ENCODE peak calls at places on chromosome X, in seven cellular contexts. H, B, A, W, Q, I and O are unnamed samples.
A peak's percentile ranks its signal among the peaks of the same experiment; 100 is the strongest.

GRCh38 chrX:95885074-95885473 is 799.6 kb upstream of the DIAPH2 start:
- DNase-seq in H (peak; percentile 5), B (no peak), A (no peak), W (no peak), Q (no peak), I (no peak), O (no peak)

GRCh38 chrX:106919932-106920452 is at the start of gene CLDN2:
- DNase-seq in H (no peak), B (no peak), A (no peak), W (no peak), Q (no peak), I (no peak), O (no peak)

GRCh38 chrX:149937881-149938426 is 337 bp downstream of the EOLA2 start:
- DNase-seq in H (no peak), B (peak; percentile 8), A (no peak), W (peak; percentile 10), Q (peak; percentile 0), I (no peak), O (no peak)

GRCh38 chrX:23902419-23902818 is 5.3 kb downstream of the APOO start:
- DNase-seq in H (peak; percentile 84), B (no peak), A (no peak), W (no peak), Q (peak; percentile 73), I (no peak), O (no peak)

GRCh38 chrX:56314334-56314733 is 82.2 kb downstream of the KLF8 start:
- DNase-seq in H (no peak), B (no peak), A (no peak), W (no peak), Q (no peak), I (no peak), O (no peak)

GRCh38 chrX:85994787-85995186 is 52.6 kb downstream of the CHM start:
- DNase-seq in H (no peak), B (no peak), A (no peak), W (no peak), Q (no peak), I (no peak), O (no peak)

GRCh38 chrX:130799393-130799792 is 103.6 kb downstream of the ENOX2 start:
- DNase-seq in H (peak; percentile 39), B (no peak), A (no peak), W (no peak), Q (peak; percentile 32), I (no peak), O (no peak)

GRCh38 chrX:38086451-38087215 is 80.3 kb downstream of the SYTL5 start:
- DNase-seq in H (no peak), B (no peak), A (no peak), W (no peak), Q (no peak), I (no peak), O (no peak)

GRCh38 chrX:21943460-21944135 is 3.1 kb downstream of the SMS start:
- DNase-seq in H (peak; percentile 83), B (no peak), A (no peak), W (no peak), Q (peak; percentile 92), I (peak; percentile 20), O (no peak)

GRCh38 chrX:119734897-119735339 is 23.5 kb upstream of the SOWAHD start:
- DNase-seq in H (no peak), B (no peak), A (no peak), W (no peak), Q (no peak), I (no peak), O (no peak)

GRCh38 chrX:24493740-24494543 is 28.9 kb downstream of the PDK3 start:
- DNase-seq in H (peak; percentile 50), B (no peak), A (no peak), W (no peak), Q (no peak), I (no peak), O (no peak)

GRCh38 chrX:9327747-9328145 is 137.1 kb upstream of the TBL1X start:
- DNase-seq in H (peak; percentile 89), B (no peak), A (no peak), W (no peak), Q (peak; percentile 90), I (peak; percentile 15), O (no peak)

GRCh38 chrX:115260330-115260729 is 26.4 kb upstream of the LRCH2 start:
- DNase-seq in H (peak; percentile 15), B (no peak), A (no peak), W (no peak), Q (peak; percentile 60), I (no peak), O (no peak)

GRCh38 chrX:2828404-2829065 is at the start of gene GYG2:
- DNase-seq in H (no peak), B (peak; percentile 61), A (no peak), W (no peak), Q (peak; percentile 46), I (no peak), O (no peak)

GRCh38 chrX:130082244-130083106 is 27.8 kb downstream of the ELF4 start:
- DNase-seq in H (no peak), B (no peak), A (no peak), W (peak; percentile 59), Q (no peak), I (no peak), O (no peak)

GRCh38 chrX:13898084-13898483 is 81.2 kb upstream of the GPM6B start:
- DNase-seq in H (peak; percentile 44), B (peak; percentile 34), A (no peak), W (no peak), Q (peak; percentile 22), I (no peak), O (no peak)

GRCh38 chrX:103431316-103431715 is 55.0 kb downstream of the BEX3 start:
- DNase-seq in H (peak; percentile 21), B (no peak), A (no peak), W (no peak), Q (peak; percentile 61), I (no peak), O (no peak)

GRCh38 chrX:150507251-150507856 is 61.1 kb upstream of the MTM1 start:
- DNase-seq in H (no peak), B (no peak), A (no peak), W (no peak), Q (no peak), I (no peak), O (no peak)

GRCh38 chrX:13994104-13994503 is 35.6 kb downstream of the GEMIN8 start:
- DNase-seq in H (no peak), B (no peak), A (no peak), W (no peak), Q (no peak), I (no peak), O (no peak)

GRCh38 chrX:3286196-3286920 is 60.1 kb downstream of the MXRA5 start:
- DNase-seq in H (peak; percentile 63), B (no peak), A (no peak), W (no peak), Q (peak; percentile 74), I (no peak), O (no peak)

GRCh38 chrX:1824855-1825254 is 210.0 kb downstream of the ASMT start:
- DNase-seq in H (no peak), B (no peak), A (no peak), W (no peak), Q (no peak), I (no peak), O (no peak)

GRCh38 chrX:47523297-47523696 is 37.7 kb upstream of the ARAF start:
- DNase-seq in H (peak; percentile 81), B (peak; percentile 71), A (no peak), W (peak; percentile 78), Q (peak; percentile 55), I (peak; percentile 64), O (no peak)

GRCh38 chrX:146881521-146881920 is 67.0 kb upstream of the CXorf51A start:
- DNase-seq in H (no peak), B (no peak), A (no peak), W (no peak), Q (no peak), I (no peak), O (no peak)

GRCh38 chrX:50106051-50106450 is 94.8 kb downstream of the AKAP4 start:
- DNase-seq in H (no peak), B (no peak), A (no peak), W (no peak), Q (no peak), I (no peak), O (no peak)

GRCh38 chrX:149881081-149881711 is at the start of gene MAGEA8:
- DNase-seq in H (no peak), B (peak; percentile 32), A (no peak), W (no peak), Q (no peak), I (no peak), O (no peak)

DNA sequence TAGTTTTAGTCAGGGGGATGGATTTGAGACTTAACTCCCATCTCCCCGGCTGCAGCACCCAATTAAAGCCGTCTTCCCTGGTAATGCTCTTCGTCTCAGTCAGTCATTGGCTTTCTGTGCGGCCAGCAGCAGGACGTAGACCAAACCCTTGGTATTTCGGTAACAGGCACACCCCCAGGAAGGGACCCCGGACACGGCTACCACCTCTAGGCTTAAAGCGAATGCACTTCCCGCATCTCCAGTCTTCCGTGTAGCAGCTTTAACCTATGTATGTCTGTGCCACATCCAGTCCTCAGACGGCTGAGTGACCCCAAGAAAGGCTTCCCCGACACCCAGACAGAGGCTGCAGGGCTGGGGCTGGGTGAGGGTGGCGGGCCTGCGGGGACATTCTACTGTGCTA is 1.5 kb upstream of the CTAG2 start:
- DNase-seq in H (no peak), B (no peak), A (no peak), W (no peak), Q (no peak), I (no peak), O (no peak)
- TF ChIP-seq CTCF in H (no peak), B (no peak), A (no peak), W (no peak), Q (no peak), I (no peak), O (no peak)

GRCh38 chrX:70332600-70332999 is 42.7 kb downstream of the KIF4A start:
- DNase-seq in H (no peak), B (no peak), A (no peak), W (no peak), Q (no peak), I (peak; percentile 4), O (no peak)

GRCh38 chrX:70336767-70337166 is 46.9 kb downstream of the KIF4A start:
- DNase-seq in H (no peak), B (no peak), A (no peak), W (no peak), Q (no peak), I (no peak), O (no peak)

GRCh38 chrX:70331161-70331560 is 41.3 kb downstream of the KIF4A start:
- DNase-seq in H (peak; percentile 51), B (no peak), A (no peak), W (no peak), Q (peak; percentile 16), I (no peak), O (no peak)
- H3K9me3 ChIP-seq in H (no peaks in the 10 kb centered on the region), B (no peaks in the 10 kb centered on the region), A (no peaks in the 10 kb centered on the region), W (no peaks in the 10 kb centered on the region), Q (no peaks in the 10 kb centered on the region), I (no peaks in the 10 kb centered on the region), O (no peaks in the 10 kb centered on the region)

DNA sequence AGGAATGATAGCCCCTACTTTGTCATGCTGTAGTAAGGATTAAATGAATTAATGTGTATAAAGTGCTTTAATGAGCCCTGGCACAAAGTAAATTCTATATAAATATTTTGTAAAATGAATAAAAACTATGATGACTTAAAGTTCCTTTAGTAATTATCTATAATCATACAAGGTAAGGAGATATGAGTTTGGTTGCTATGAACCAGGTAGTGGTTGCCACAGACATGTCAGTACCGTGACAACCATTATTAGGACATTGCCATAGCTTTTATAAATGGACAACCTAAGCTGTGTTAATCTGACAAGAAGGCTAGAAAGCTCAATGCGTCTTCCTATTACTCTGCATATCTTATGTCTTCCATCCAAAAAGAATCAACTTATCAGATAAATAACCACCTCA is at the start of gene ARL13A:
- DNase-seq in H (no peak), B (no peak), A (no peak), W (no peak), Q (no peak), I (no peak), O (no peak)
- TF ChIP-seq CTCF in H (no peak), B (no peak), A (no peak), W (no peak), Q (no peak), I (no peak), O (no peak)

GRCh38 chrX:155957843-155958242 is 39.7 kb upstream of the IL9R start:
- DNase-seq in H (no peak), B (no peak), A (no peak), W (no peak), Q (no peak), I (no peak), O (no peak)
- H3K9me3 ChIP-seq in H (no peaks in the 10 kb centered on the region), B (peaks cover 14% of the 10 kb centered on the region), A (no peaks in the 10 kb centered on the region), W (no peaks in the 10 kb centered on the region), Q (no peaks in the 10 kb centered on the region), I (no peaks in the 10 kb centered on the region), O (no peaks in the 10 kb centered on the region)